ENCODE peak calls at places on chromosomes 1 and 21, in eight cellular contexts. X, O, V, H, C, K, D and L are unnamed samples. For H3K4me1, the result is how much of the 10 kb centered on the place peaks cover.

GRCh38 chr1:61227857-61228557 is 145.6 kb downstream of the NFIA start:
- DNase-seq in O (no peak), V (no peak), C (no peak), X (no peak), H (no peak), D (no peak), K (peak), L (no peak)

GRCh38 chr1:29829448-29830344 is 593.4 kb downstream of the PTPRU start:
- DNase-seq in V (no peak), X (no peak), K (no peak), C (no peak), H (no peak), D (no peak), O (no peak), L (no peak)

GRCh38 chr21:15141236-15141970 is 76.6 kb upstream of the NRIP1 start:
- DNase-seq in K (no peak), D (no peak), V (no peak), C (no peak), H (no peak), X (no peak), O (no peak), L (no peak)

GRCh38 chr1:27868932-27869718 is 3.2 kb upstream of the THEMIS2 start:
- DNase-seq in K (no peak), X (no peak), D (no peak), H (no peak), C (no peak), O (no peak), V (no peak), L (no peak)

GRCh38 chr1:99580451-99580850 is 65.5 kb upstream of the PALMD start:
- DNase-seq in H (peak), C (no peak), X (no peak), D (no peak), K (peak), O (no peak), V (no peak), L (no peak)

GRCh38 chr1:169053196-169053595 is 53.3 kb upstream of the ATP1B1 start:
- DNase-seq in H (no peak), V (no peak), K (no peak), X (no peak), D (no peak), C (no peak), O (no peak), L (no peak)

GRCh38 chr1:78003882-78004718 is 639 bp upstream of the DNAJB4 start:
- DNase-seq in C (peak), D (peak), H (peak), X (peak), O (peak), K (peak), V (peak), L (no peak)

GRCh38 chr1:79457825-79458224 is 451.3 kb upstream of the ADGRL4 start:
- DNase-seq in V (no peak), D (no peak), X (no peak), H (no peak), K (no peak), C (no peak), O (no peak), L (no peak)

GRCh38 chr1:147723691-147724323 is 36.6 kb downstream of the GJA5 start:
- DNase-seq in X (no peak), O (no peak), H (no peak), K (peak), D (peak), C (no peak), V (no peak), L (no peak)

GRCh38 chr21:38503588-38503987 is 5.3 kb upstream of the ERG start:
- DNase-seq in V (no peak), D (no peak), X (no peak), K (peak), H (peak), O (no peak), C (no peak), L (no peak)

GRCh38 chr1:40796939-40797667 is 13.5 kb downstream of the KCNQ4 start:
- DNase-seq in C (peak), X (no peak), O (no peak), V (no peak), K (no peak), H (no peak), D (no peak), L (peak)

GRCh38 chr21:35508389-35508888 is 459.3 kb upstream of the RUNX1 start:
- DNase-seq in C (peak), H (no peak), X (no peak), O (no peak), K (peak), V (peak), D (peak), L (peak)

GRCh38 chr21:27713159-27714109 is 746.5 kb upstream of the ADAMTS5 start:
- DNase-seq in V (no peak), O (no peak), X (no peak), C (no peak), H (no peak), K (no peak), D (peak), L (no peak)

GRCh38 chr1:160538985-160539651 is 16.1 kb upstream of the SLAMF6 start:
- DNase-seq in H (peak), K (peak), O (no peak), C (no peak), V (no peak), D (no peak), X (no peak), L (no peak)

GRCh38 chr1:41483960-41484844 is at the start of gene EDN2:
- DNase-seq in O (no peak), D (peak), X (no peak), C (no peak), H (no peak), K (peak), V (no peak), L (no peak)

GRCh38 chr1:87170151-87170550 is 158.5 kb upstream of the LMO4 start:
- DNase-seq in D (no peak), C (no peak), H (no peak), X (no peak), O (no peak), K (no peak), V (no peak), L (no peak)

GRCh38 chr1:179925906-179926305 is 28.7 kb upstream of the CEP350 start:
- DNase-seq in D (no peak), O (no peak), X (no peak), C (no peak), K (no peak), H (no peak), V (no peak), L (no peak)

GRCh38 chr1:27873671-27874384 is 1.5 kb downstream of the THEMIS2 start:
- DNase-seq in H (no peak), K (no peak), D (no peak), X (no peak), V (no peak), C (no peak), O (no peak), L (no peak)

GRCh38 chr1:10899490-10900264 is 103.2 kb upstream of the CASZ1 start:
- DNase-seq in D (peak), X (no peak), K (peak), H (peak), V (no peak), C (no peak), O (no peak), L (no peak)

GRCh38 chr1:192807968-192808587 is 761 bp upstream of the RGS2 start:
- DNase-seq in C (no peak), K (peak), X (no peak), O (no peak), D (peak), V (no peak), H (no peak), L (no peak)

GRCh38 chr1:197725044-197725443 is 50.2 kb downstream of the DENND1B start:
- DNase-seq in D (peak), X (peak), O (no peak), C (no peak), K (peak), H (peak), V (no peak), L (no peak)

GRCh38 chr21:32545948-32546441 is 39.3 kb downstream of the TCP10L start:
- DNase-seq in V (no peak), C (no peak), O (no peak), H (no peak), X (no peak), K (peak), D (peak), L (no peak)

GRCh38 chr1:200034821-200035396 is 7.4 kb downstream of the NR5A2 start:
- DNase-seq in H (no peak), O (no peak), K (no peak), C (no peak), D (no peak), X (no peak), V (no peak), L (no peak)

GRCh38 chr1:67485046-67485811 is 55.0 kb upstream of the SERBP1 start:
- DNase-seq in C (no peak), K (no peak), D (no peak), V (no peak), X (no peak), O (no peak), H (no peak), L (no peak)

GRCh38 chr1:237012789-237013383 is 8.6 kb upstream of the MT1HL1 start:
- DNase-seq in D (peak), H (no peak), C (no peak), V (no peak), K (peak), O (peak), X (no peak), L (peak)

GRCh38 chr1:67429528-67430357 is 459 bp downstream of the SERBP1 start:
- DNase-seq in K (peak), X (no peak), V (no peak), O (peak), C (peak), H (no peak), D (peak), L (no peak)

GRCh38 chr1:228363686-228364067 is 43.0 kb downstream of the TRIM11 start:
- DNase-seq in V (no peak), C (peak), D (no peak), K (no peak), X (no peak), O (peak), H (no peak), L (no peak)

GRCh38 chr1:114105401-114105979 is 48.2 kb downstream of the SYT6 start:
- DNase-seq in D (no peak), X (no peak), H (no peak), C (no peak), V (no peak), O (no peak), K (no peak), L (no peak)

GRCh38 chr21:16116798-16117197 is 387.0 kb downstream of the USP25 start:
- DNase-seq in H (peak), V (no peak), X (no peak), C (no peak), O (no peak), K (no peak), D (peak), L (no peak)

GRCh38 chr21:43959231-43960041 is 52.7 kb upstream of the TRAPPC10 start:
- DNase-seq in K (no peak), O (no peak), V (no peak), X (no peak), C (peak), D (no peak), H (no peak), L (no peak)
- TF ChIP-seq CTCF in K (no peak), O (no peak), V (no peak), X (no peak), C (no peak), D (no peak), H (no peak), L (no peak)

DNA sequence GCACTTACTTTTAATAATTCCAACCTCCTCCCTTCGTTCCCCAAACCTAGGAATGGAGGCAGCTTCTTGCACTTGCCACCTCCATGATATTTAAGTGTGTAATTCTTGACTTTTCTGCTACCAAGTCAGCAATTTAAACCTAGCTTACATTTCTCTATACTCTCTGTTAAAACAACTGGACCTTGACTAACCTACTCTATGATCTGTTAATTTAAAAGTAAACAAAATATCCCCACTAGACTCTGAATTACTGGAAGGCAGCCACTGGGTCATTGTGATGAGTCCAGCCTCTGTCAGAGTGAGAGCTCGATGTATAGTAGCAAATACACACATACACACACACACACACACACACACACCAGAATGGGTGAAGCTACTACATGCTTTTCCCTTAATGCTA is 40.0 kb upstream of the DHCR24 start:
- DNase-seq in X (no peak), H (no peak), K (no peak), C (no peak), V (no peak), D (peak), O (no peak), L (no peak)
- H3K27ac ChIP-seq in X (no peak), H (no peak), K (no peak), C (peak), V (no peak), D (no peak), O (no peak), L (no peak)

GRCh38 chr1:13487143-13487868 is 26.5 kb downstream of the LRRC38 start:
- DNase-seq in K (no peak), D (no peak), V (no peak), C (peak), H (no peak), O (no peak), X (no peak), L (no peak)

GRCh38 chr1:13478687-13479086 is 35.1 kb downstream of the LRRC38 start:
- DNase-seq in H (no peak), C (no peak), X (no peak), K (no peak), D (no peak), O (no peak), V (no peak), L (no peak)

GRCh38 chr1:13479171-13479856 is 34.5 kb downstream of the LRRC38 start:
- DNase-seq in C (no peak), H (no peak), V (no peak), X (no peak), O (no peak), D (no peak), K (no peak), L (no peak)

GRCh38 chr1:13483946-13484345 is 29.9 kb downstream of the LRRC38 start:
- DNase-seq in C (no peak), V (no peak), O (no peak), X (no peak), D (no peak), H (no peak), K (no peak), L (no peak)

GRCh38 chr1:13482600-13482999 is 31.2 kb downstream of the LRRC38 start:
- DNase-seq in K (no peak), O (no peak), X (no peak), V (no peak), C (no peak), D (no peak), H (no peak), L (no peak)
- H3K4me1 ChIP-seq in K (under half), O (under half), X (under half), V (under half), C (under half), D (under half), H (under half), L (under half)

GRCh38 chr1:167489581-167490340 is 28.6 kb downstream of the CD247 start:
- DNase-seq in C (no peak), X (no peak), H (no peak), D (no peak), V (no peak), O (no peak), K (no peak), L (no peak)

GRCh38 chr1:167492509-167492910 is 25.8 kb downstream of the CD247 start:
- DNase-seq in C (no peak), H (no peak), X (no peak), K (no peak), V (no peak), D (no peak), O (no peak), L (no peak)

GRCh38 chr1:167493372-167493771 is 25.0 kb downstream of the CD247 start:
- DNase-seq in X (no peak), V (no peak), H (no peak), D (no peak), O (no peak), C (no peak), K (no peak), L (no peak)

GRCh38 chr1:167490765-167491164 is 27.6 kb downstream of the CD247 start:
- DNase-seq in K (no peak), C (no peak), X (no peak), O (no peak), V (no peak), D (no peak), H (no peak), L (no peak)

GRCh38 chr1:167491586-167492408 is 26.5 kb downstream of the CD247 start:
- DNase-seq in K (no peak), O (no peak), V (no peak), C (no peak), X (no peak), H (no peak), D (no peak), L (no peak)
- TF ChIP-seq CTCF in K (no peak), O (no peak), V (no peak), C (no peak), X (no peak), H (no peak), D (no peak), L (no peak)

GRCh38 chr1:225155555-225155954 is 226.1 kb downstream of the DNAH14 start:
- DNase-seq in X (no peak), D (no peak), V (no peak), H (no peak), O (no peak), K (no peak), C (no peak), L (no peak)

GRCh38 chr1:225146478-225146877 is 217.0 kb downstream of the DNAH14 start:
- DNase-seq in C (no peak), X (no peak), K (no peak), D (no peak), O (no peak), V (no peak), H (no peak), L (no peak)

GRCh38 chr1:225156254-225156653 is 226.8 kb downstream of the DNAH14 start:
- DNase-seq in O (no peak), H (no peak), C (no peak), K (no peak), X (no peak), V (no peak), D (no peak), L (no peak)

DNA sequence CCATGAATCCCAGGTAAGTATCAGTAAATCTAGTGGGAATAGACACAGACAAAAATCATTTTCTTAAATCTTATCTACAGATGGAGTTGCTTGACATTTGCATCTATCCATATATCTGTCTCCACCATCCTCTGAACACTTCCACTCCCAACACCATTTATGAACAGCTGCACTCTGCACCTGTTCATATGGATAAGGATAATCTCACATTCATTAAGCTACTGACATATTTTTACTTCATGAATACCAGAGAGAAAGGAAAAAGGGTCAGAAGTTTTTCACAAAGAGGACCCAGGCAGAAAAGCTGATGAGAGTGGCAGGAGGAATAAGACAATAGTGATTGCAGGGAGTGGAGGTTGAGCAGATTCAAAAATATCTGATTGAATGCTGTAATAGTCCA is 222.6 kb downstream of the DNAH14 start:
- DNase-seq in V (no peak), X (no peak), K (no peak), O (no peak), C (no peak), D (no peak), H (no peak), L (no peak)
- H3K27ac ChIP-seq in V (no peak), X (no peak), K (no peak), O (no peak), C (no peak), D (no peak), H (no peak), L (no peak)

GRCh38 chr21:45408271-45408791 is 3.4 kb downstream of the COL18A1 start:
- DNase-seq in X (no peak), C (peak), K (no peak), V (no peak), H (no peak), D (no peak), O (peak), L (no peak)
- H3K4me1 ChIP-seq in X (half or more), C (under half), K (half or more), V (under half), H (under half), D (under half), O (under half), L (half or more)